ENCODE peak calls at places on chromosomes 16 and 17, in seven cellular contexts. T is mucosa of descending colon, K is endothelial cell of umbilical vein, Y is ascending aorta, F is GM12865, D is fibroblast of pulmonary artery, I is bronchial epithelial cell. N is an unnamed sample.

GRCh38 chr17:76149214-76149613 is 8.2 kb upstream of the FOXJ1 start:
- DNase-seq in T (no peak), I (no peak), Y (no peak), F (no peak), D (no peak), K (no peak), N (no peak)

GRCh38 chr16:468072-468821 is 42.8 kb downstream of the RAB11FIP3 start:
- DNase-seq in T (no peak), I (no peak), Y (no peak), D (no peak), F (no peak), K (no peak), N (no peak)

GRCh38 chr17:31216053-31216751 is 80.8 kb downstream of the OMG start:
- DNase-seq in D (peak; percentile 85), F (peak; percentile 51), I (peak; percentile 55), K (peak; percentile 68), Y (no peak), T (no peak), N (no peak)

GRCh38 chr16:69924041-69924775 is 26.9 kb upstream of the CLEC18A start:
- DNase-seq in Y (no peak), K (no peak), F (no peak), T (no peak), I (no peak), D (no peak), N (no peak)

GRCh38 chr17:66564992-66565465 is 262.6 kb downstream of the PRKCA start:
- DNase-seq in F (no peak), T (no peak), Y (no peak), I (no peak), K (no peak), D (peak; percentile 82), N (no peak)

GRCh38 chr17:35089846-35090193 is 26.3 kb upstream of the RFFL start:
- DNase-seq in F (no peak), I (peak; percentile 76), D (peak; percentile 38), Y (no peak), T (peak; percentile 32), K (peak; percentile 54), N (no peak)

GRCh38 chr17:44610871-44611270 is 45.4 kb upstream of the MEIOC start:
- DNase-seq in I (no peak), D (peak; percentile 41), K (peak; percentile 91), T (no peak), Y (no peak), F (no peak), N (no peak)

GRCh38 chr16:50244504-50245416 is 21.6 kb upstream of the ADCY7 start:
- DNase-seq in F (no peak), I (peak; percentile 11), K (no peak), Y (no peak), D (no peak), T (no peak), N (no peak)

GRCh38 chr16:16830401-16830800 is 451.5 kb downstream of the NPIPA7 start:
- DNase-seq in T (no peak), Y (no peak), I (no peak), D (no peak), F (no peak), K (no peak), N (no peak)

GRCh38 chr16:69064164-69064563 is 41.3 kb upstream of the HAS3 start:
- DNase-seq in Y (no peak), F (no peak), I (peak; percentile 49), D (no peak), T (no peak), K (no peak), N (no peak)

GRCh38 chr17:77923135-77923534 is 35.4 kb upstream of the TNRC6C start:
- DNase-seq in D (no peak), F (no peak), Y (no peak), T (no peak), K (no peak), I (no peak), N (no peak)

GRCh38 chr17:78324391-78325075 is 35.3 kb downstream of the SOCS3 start:
- DNase-seq in I (no peak), K (peak; percentile 97), D (peak; percentile 95), Y (peak; percentile 92), T (peak; percentile 54), F (no peak), N (no peak)

GRCh38 chr16:64167851-64168770 is 953.8 kb downstream of the CDH11 start:
- DNase-seq in Y (no peak), D (no peak), T (no peak), F (no peak), K (no peak), I (peak; percentile 48), N (no peak)

GRCh38 chr17:43085489-43085888 is 39.7 kb downstream of the BRCA1 start:
- DNase-seq in F (no peak), Y (no peak), T (no peak), I (no peak), K (peak; percentile 7), D (peak; percentile 26), N (no peak)

GRCh38 chr16:55240933-55241332 is 83.1 kb upstream of the IRX6 start:
- DNase-seq in I (no peak), F (no peak), T (no peak), K (no peak), Y (no peak), D (no peak), N (no peak)

GRCh38 chr17:19470529-19471261 is 59.7 kb downstream of the RNF112 start:
- DNase-seq in I (no peak), T (peak; percentile 68), K (no peak), Y (peak; percentile 80), D (no peak), F (no peak), N (no peak)

GRCh38 chr17:17603178-17603894 is 11.8 kb upstream of the PEMT start:
- DNase-seq in T (no peak), D (no peak), F (no peak), I (no peak), K (no peak), Y (no peak), N (no peak)

GRCh38 chr16:1481906-1482835 is 6.6 kb downstream of the PTX4 start:
- DNase-seq in I (peak; percentile 66), Y (no peak), F (no peak), T (no peak), D (no peak), K (no peak), N (no peak)

GRCh38 chr17:8128125-8128784 is 4.3 kb upstream of the HES7 start:
- DNase-seq in Y (no peak), K (no peak), T (no peak), D (no peak), I (no peak), F (no peak), N (no peak)

GRCh38 chr17:6567528-6568185 is 11.3 kb upstream of the PITPNM3 start:
- DNase-seq in F (no peak), D (no peak), I (peak; percentile 94), K (no peak), T (no peak), Y (no peak), N (no peak)

GRCh38 chr16:77767826-77768225 is 20.5 kb upstream of the VAT1L start:
- DNase-seq in F (no peak), Y (no peak), D (no peak), I (no peak), T (no peak), K (peak; percentile 19), N (no peak)

GRCh38 chr16:1167276-1168107 is 14.6 kb downstream of the CACNA1H start:
- DNase-seq in I (no peak), F (no peak), D (no peak), K (no peak), T (no peak), Y (no peak), N (no peak)

GRCh38 chr17:44751806-44752205 is 7.0 kb upstream of the ADAM11 start:
- DNase-seq in K (no peak), T (no peak), F (no peak), I (no peak), D (no peak), Y (no peak), N (no peak)

GRCh38 chr17:80397686-80398085 is 17.3 kb upstream of the ENDOV start:
- DNase-seq in Y (no peak), D (no peak), T (no peak), I (no peak), F (no peak), K (no peak), N (no peak)

GRCh38 chr16:71600822-71601221 is 23.9 kb upstream of the TAT start:
- DNase-seq in D (no peak), F (no peak), T (no peak), K (no peak), Y (no peak), I (no peak), N (no peak)

GRCh38 chr17:75875182-75875939 is 3.0 kb downstream of the TRIM47 start:
- DNase-seq in D (no peak), T (peak; percentile 55), F (no peak), K (no peak), I (no peak), Y (peak; percentile 85), N (no peak)

GRCh38 chr16:55900616-55901393 is 25.6 kb upstream of the CES5A start:
- DNase-seq in K (no peak), T (no peak), D (no peak), Y (no peak), I (peak; percentile 3), F (no peak), N (no peak)

GRCh38 chr17:73492802-73493139 is 151.5 kb downstream of the SDK2 start:
- DNase-seq in K (no peak), T (no peak), D (no peak), F (no peak), Y (no peak), I (no peak), N (no peak)

GRCh38 chr17:45423936-45424335 is 8.7 kb downstream of the ARHGAP27 start:
- DNase-seq in D (no peak), I (no peak), K (no peak), T (no peak), F (no peak), Y (no peak), N (no peak)

GRCh38 chr16:87924041-87924851 is 12.1 kb downstream of the CA5A start:
- DNase-seq in K (no peak), I (peak; percentile 51), D (no peak), Y (no peak), T (no peak), F (peak; percentile 65), N (no peak)

GRCh38 chr17:64130559-64131001 is 636 bp upstream of the ERN1 start:
- DNase-seq in K (peak; percentile 83), D (peak; percentile 85), T (peak; percentile 59), Y (peak; percentile 79), I (peak; percentile 74), F (peak; percentile 80), N (no peak)
- H3K4me3 ChIP-seq in K (peak overlapping the region; percentile 32), D (peak overlapping the region; percentile 49), T (no peak overlapping the region), Y (peak overlapping the region; percentile 44), I (peak overlapping the region; percentile 64), F (peak overlapping the region; percentile 74), N (peak overlapping the region; percentile 63)

GRCh38 chr17:4919511-4920047 is 12.5 kb upstream of the GP1BA start:
- DNase-seq in T (no peak), F (no peak), D (no peak), K (no peak), I (no peak), Y (no peak), N (no peak)
- TF ChIP-seq CTCF in T (no peak), F (no peak), D (no peak), K (no peak), I (no peak), Y (no peak), N (no peak)

GRCh38 chr16:66188786-66189725 is 177.4 kb upstream of the CDH5 start:
- DNase-seq in D (peak; percentile 80), Y (no peak), K (no peak), F (no peak), I (no peak), T (peak; percentile 21), N (no peak)
- H3K4me3 ChIP-seq in D (no peak overlapping the region), Y (no peak overlapping the region), K (no peak overlapping the region), F (no peak overlapping the region), I (no peak overlapping the region), T (no peak overlapping the region), N (no peak overlapping the region)

GRCh38 chr17:10697092-10698081 is at the start of the genes ADPRM and SCO1:
- DNase-seq in F (peak; percentile 96), I (peak; percentile 83), Y (peak; percentile 97), D (peak; percentile 94), T (peak; percentile 97), K (peak; percentile 93), N (peak; percentile 69)
- TF ChIP-seq CTCF in F (peak; percentile 35), I (peak; percentile 67), Y (peak; percentile 35), D (peak; percentile 36), T (peak; percentile 29), K (peak; percentile 59), N (peak; percentile 29)

N was measured in esophagus squamous epithelium.